ENCODE peak calls at places on chromosomes 5 and 9, in six cellular contexts. Z is HCT116, P is GM23338, K is GM12892, C is transverse colon, N is K562. Y is an unnamed sample.

GRCh38 chr9:19269582-19269981 is 39.1 kb downstream of the DENND4C start:
- DNase-seq in Z (no peak), C (no peak), K (no peak), N (no peak), P (no peak), Y (no peak)

GRCh38 chr5:27494845-27495244 is 456.5 kb upstream of the CDH9 start:
- DNase-seq in P (no peak), K (no peak), N (no peak), Z (no peak), C (no peak), Y (no peak)

GRCh38 chr9:126611592-126612328 is 2.0 kb upstream of the LMX1B start:
- DNase-seq in C (peak; percentile 70), N (peak; percentile 69), P (peak; percentile 90), Z (peak; percentile 32), K (peak; percentile 88), Y (no peak)

GRCh38 chr9:126033956-126034355 is 286.8 kb downstream of the PBX3 start:
- DNase-seq in P (no peak), C (no peak), Z (no peak), N (no peak), K (no peak), Y (no peak)

GRCh38 chr9:111720170-111720569 is 58.8 kb downstream of the GNG10 start:
- DNase-seq in P (no peak), Z (no peak), C (no peak), N (no peak), K (no peak), Y (no peak)

GRCh38 chr5:166726406-166726805 is 1565.0 kb upstream of the WWC1 start:
- DNase-seq in N (no peak), Z (no peak), K (no peak), P (no peak), C (no peak), Y (no peak)

GRCh38 chr5:168165977-168166376 is 125.5 kb upstream of the WWC1 start:
- DNase-seq in C (no peak), K (no peak), Z (no peak), P (no peak), N (no peak), Y (no peak)

GRCh38 chr5:134148986-134149539 is 27.7 kb downstream of the SKP1 start:
- DNase-seq in N (no peak), P (no peak), Z (no peak), C (no peak), K (no peak), Y (no peak)

GRCh38 chr9:78510035-78510434 is 213.1 kb downstream of the PSAT1 start:
- DNase-seq in N (no peak), C (no peak), K (no peak), Z (no peak), P (no peak), Y (no peak)

GRCh38 chr9:87184956-87185642 is 237.8 kb upstream of the GAS1 start:
- DNase-seq in P (no peak), K (no peak), N (no peak), C (no peak), Z (no peak), Y (no peak)

GRCh38 chr5:41009228-41009627 is 61.9 kb downstream of the MROH2B start:
- DNase-seq in C (no peak), K (no peak), Z (peak; percentile 26), P (no peak), N (no peak), Y (no peak)

GRCh38 chr9:93121316-93122241 is 12.5 kb downstream of the NINJ1 start:
- DNase-seq in C (peak; percentile 5), P (no peak), K (no peak), Z (no peak), N (no peak), Y (no peak)

GRCh38 chr5:2738156-2738699 is 13.2 kb downstream of the IRX2 start:
- DNase-seq in K (no peak), Z (no peak), C (no peak), N (no peak), P (peak; percentile 50), Y (no peak)

GRCh38 chr5:178994580-178995340 is at the start of gene GRM6:
- DNase-seq in N (no peak), P (peak; percentile 53), K (no peak), Z (no peak), C (no peak), Y (no peak)

GRCh38 chr9:557601-558201 is 283.8 kb upstream of the DMRT1 start:
- DNase-seq in N (no peak), Z (peak; percentile 41), K (no peak), P (peak; percentile 68), C (no peak), Y (no peak)

GRCh38 chr5:91176288-91177016 is 206.7 kb downstream of the ARRDC3 start:
- DNase-seq in N (no peak), K (no peak), P (no peak), C (no peak), Z (no peak), Y (no peak)

GRCh38 chr9:35257986-35258664 is 96.3 kb downstream of the UNC13B start:
- DNase-seq in N (no peak), K (no peak), P (no peak), Z (no peak), C (no peak), Y (no peak)

GRCh38 chr9:6197330-6197729 is 18.3 kb upstream of the IL33 start:
- DNase-seq in N (peak; percentile 9), K (no peak), Z (peak; percentile 12), P (peak; percentile 75), C (no peak), Y (no peak)

GRCh38 chr5:145531038-145531734 is 304.0 kb downstream of the PRELID2 start:
- DNase-seq in N (no peak), Z (peak; percentile 81), K (no peak), C (peak; percentile 58), P (no peak), Y (no peak)

GRCh38 chr5:42591026-42591425 is 165.6 kb upstream of the CCDC152 start:
- DNase-seq in C (no peak), Z (no peak), N (peak; percentile 60), P (no peak), K (no peak), Y (no peak)

GRCh38 chr9:29475471-29475870 is 1902.2 kb upstream of the C9orf72 start:
- DNase-seq in C (no peak), N (no peak), K (no peak), P (no peak), Z (no peak), Y (no peak)
- TF ChIP-seq POLR2AphosphoS5 in C (no peak), N (no peak), K (no peak), P (no peak), Z (no peak), Y (no peak)

GRCh38 chr5:149857499-149857898 is 87.1 kb downstream of the PDE6A start:
- DNase-seq in K (no peak), P (no peak), C (peak; percentile 96), N (no peak), Z (no peak), Y (peak; percentile 97)
- TF ChIP-seq POLR2AphosphoS5 in K (no peak), P (no peak), C (peak; percentile 90), N (no peak), Z (no peak), Y (peak; percentile 82)

GRCh38 chr5:125056641-125057345 is 310.4 kb upstream of the ZNF608 start:
- DNase-seq in Z (no peak), C (no peak), P (peak; percentile 61), N (no peak), K (no peak), Y (no peak)
- TF ChIP-seq POLR2AphosphoS5 in Z (no peak), C (no peak), P (no peak), N (no peak), K (no peak), Y (no peak)

GRCh38 chr5:77424921-77425320 is 67.2 kb downstream of the WDR41 start:
- DNase-seq in Z (no peak), N (no peak), C (no peak), P (no peak), K (no peak), Y (no peak)

GRCh38 chr5:77426670-77427069 is 65.4 kb downstream of the WDR41 start:
- DNase-seq in C (no peak), K (no peak), P (no peak), N (no peak), Z (no peak), Y (no peak)

GRCh38 chr5:77425420-77425819 is 66.7 kb downstream of the WDR41 start:
- DNase-seq in C (no peak), N (no peak), Z (no peak), P (no peak), K (no peak), Y (no peak)

GRCh38 chr5:77428033-77428432 is 64.1 kb downstream of the WDR41 start:
- DNase-seq in C (no peak), P (no peak), Z (no peak), K (no peak), N (no peak), Y (no peak)

DNA sequence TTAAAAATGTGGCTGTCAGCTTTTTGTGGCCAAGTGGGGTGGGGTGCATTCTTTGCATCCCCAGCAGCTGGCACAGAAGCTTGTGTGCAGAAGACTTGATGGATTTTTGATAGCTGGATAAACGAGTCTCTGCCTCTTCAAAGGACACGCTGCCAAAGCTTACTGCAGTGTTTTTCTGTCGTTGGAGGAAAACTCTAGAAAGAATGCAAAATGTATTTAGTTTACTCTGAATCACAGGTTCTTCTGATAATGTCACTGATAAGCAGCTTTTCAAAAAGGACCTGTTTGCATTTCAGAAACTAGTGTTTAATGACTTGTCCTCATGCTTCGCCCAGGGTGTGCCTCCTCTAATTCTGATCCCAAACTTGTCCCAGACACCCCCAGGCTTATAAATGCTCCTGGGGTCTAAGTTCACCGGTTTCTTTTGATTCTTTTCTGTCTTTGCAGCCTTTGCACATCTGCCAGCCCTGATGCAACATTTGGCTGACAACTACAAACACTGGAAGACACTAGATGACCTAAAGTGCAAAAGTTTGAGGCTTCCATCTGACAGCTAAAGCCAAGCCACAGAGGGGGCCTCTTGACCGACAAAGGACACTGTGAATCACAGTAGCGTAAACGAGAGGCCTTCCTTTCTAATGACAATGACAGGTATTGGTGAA is 66.0 kb downstream of the WDR41 start:
- DNase-seq in C (no peak), P (no peak), N (no peak), K (no peak), Z (no peak), Y (no peak)
- TF ChIP-seq POLR2AphosphoS5 in C (no peak), P (no peak), N (no peak), K (no peak), Z (no peak), Y (no peak)

GRCh38 chr9:136799854-136800657 is 3.9 kb downstream of the CCDC183 start:
- DNase-seq in P (peak; percentile 94), N (peak; percentile 95), K (peak; percentile 92), Z (peak; percentile 60), C (peak; percentile 97), Y (no peak)
- TF ChIP-seq POLR2AphosphoS5 in P (peak; percentile 74), N (no peak), K (no peak), Z (peak; percentile 60), C (peak; percentile 90), Y (no peak)

DNA sequence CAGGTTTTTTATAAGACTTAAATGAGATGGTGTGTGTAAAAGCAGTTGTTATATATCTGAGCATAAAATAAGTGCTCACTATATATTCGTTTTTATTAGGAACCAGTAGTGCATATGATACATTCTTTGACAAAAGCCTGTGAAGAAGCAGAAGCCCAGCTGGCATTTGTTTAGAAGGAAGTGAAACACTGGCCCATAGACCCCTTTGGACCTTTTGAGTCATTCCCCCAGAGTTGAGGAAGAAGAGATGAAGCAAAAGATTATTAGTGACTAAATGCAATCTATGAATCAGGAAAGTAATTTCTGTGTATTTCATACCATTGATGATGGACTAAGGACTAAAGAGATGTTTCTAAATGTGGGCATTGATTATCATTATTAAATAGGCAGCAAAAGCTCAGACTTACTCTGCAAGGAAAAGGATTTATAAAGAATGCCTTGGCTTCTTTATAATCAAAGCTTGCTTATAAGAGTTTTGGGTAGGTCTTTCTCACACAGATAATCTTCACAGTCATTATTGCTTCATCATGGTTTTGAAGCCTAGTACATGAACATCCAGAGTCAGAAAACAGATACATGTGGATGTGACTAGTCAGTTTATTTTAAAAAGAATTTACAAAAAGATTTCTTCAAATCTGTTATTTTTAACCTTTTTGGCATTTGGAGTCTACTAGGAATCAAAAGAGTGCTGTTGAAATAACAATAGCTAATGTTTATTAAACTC is 16.9 kb upstream of the FER start:
- DNase-seq in P (no peak), C (no peak), K (peak; percentile 37), N (no peak), Z (no peak), Y (no peak)
- TF ChIP-seq POLR2AphosphoS5 in P (no peak), C (no peak), K (no peak), N (no peak), Z (no peak), Y (no peak)